ENCODE peak calls at places on chromosomes 3 and 15, in seven cellular contexts. E, Q, M, H, I, J and S are unnamed samples.

GRCh38 chr3:182683335-182684257 is 109.7 kb upstream of the ATP11B start:
- DNase-seq in E (peak), J (peak), M (peak), H (peak), Q (peak), I (no peak), S (peak)

GRCh38 chr15:35914573-35914972 is 368.6 kb upstream of the DPH6 start:
- DNase-seq in M (no peak), Q (no peak), J (no peak), I (no peak), E (no peak), H (no peak), S (no peak)

GRCh38 chr15:58903232-58903631 is 30.2 kb downstream of the SLTM start:
- DNase-seq in H (no peak), I (no peak), M (peak), E (no peak), J (no peak), Q (peak), S (peak)

GRCh38 chr15:38217788-38218609 is 34.6 kb upstream of the SPRED1 start:
- DNase-seq in Q (no peak), J (no peak), E (no peak), I (no peak), M (peak), H (no peak), S (peak)

GRCh38 chr15:70023769-70024491 is 73.8 kb downstream of the TLE3 start:
- DNase-seq in Q (peak), M (peak), I (no peak), J (no peak), H (no peak), E (no peak), S (no peak)

GRCh38 chr15:42955518-42955917 is 34.9 kb upstream of the TTBK2 start:
- DNase-seq in M (no peak), I (no peak), E (no peak), J (no peak), Q (peak), H (no peak), S (no peak)

GRCh38 chr3:13158871-13159270 is 85.6 kb upstream of the IQSEC1 start:
- DNase-seq in J (no peak), I (no peak), H (no peak), M (no peak), Q (no peak), E (no peak), S (peak)

GRCh38 chr15:67137951-67138935 is 72.8 kb downstream of the SMAD3 start:
- DNase-seq in H (no peak), J (no peak), E (no peak), M (peak), I (no peak), Q (peak), S (no peak)

GRCh38 chr3:39147374-39147709 is 6.0 kb downstream of the CSRNP1 start:
- DNase-seq in Q (no peak), E (no peak), J (no peak), M (no peak), H (no peak), I (no peak), S (no peak)

GRCh38 chr3:133991637-133992036 is 38.1 kb downstream of the SLCO2A1 start:
- DNase-seq in M (no peak), H (no peak), I (no peak), Q (no peak), J (no peak), E (peak), S (no peak)

GRCh38 chr3:12909710-12910109 is 68.3 kb upstream of the RPL32 start:
- DNase-seq in J (no peak), I (no peak), Q (no peak), M (no peak), H (no peak), E (no peak), S (no peak)

GRCh38 chr3:181862502-181862901 is 150.8 kb downstream of the SOX2 start:
- DNase-seq in E (no peak), H (no peak), J (no peak), M (no peak), Q (no peak), I (no peak), S (no peak)

GRCh38 chr15:95464091-95464888 is 866.2 kb upstream of the NR2F2 start:
- DNase-seq in H (no peak), M (no peak), J (no peak), E (no peak), I (no peak), Q (peak), S (no peak)

GRCh38 chr15:65055201-65055870 is 10.1 kb downstream of the SLC51B start:
- DNase-seq in H (no peak), Q (peak), J (no peak), E (no peak), I (no peak), M (peak), S (no peak)

GRCh38 chr15:86403914-86404583 is 324.4 kb downstream of the AGBL1 start:
- DNase-seq in E (no peak), I (no peak), J (no peak), M (no peak), H (no peak), Q (no peak), S (no peak)

GRCh38 chr3:170961616-170962400 is 53.4 kb upstream of the EIF5A2 start:
- DNase-seq in Q (peak), I (no peak), M (peak), J (peak), E (no peak), H (peak), S (peak)

GRCh38 chr15:25054329-25054728 is 99.5 kb downstream of the SNRPN start:
- DNase-seq in I (no peak), J (no peak), M (no peak), H (no peak), E (peak), Q (no peak), S (no peak)

GRCh38 chr3:111998661-111999641 is at the start of gene TAGLN3:
- DNase-seq in Q (no peak), E (peak), I (no peak), J (peak), H (peak), M (peak), S (no peak)

GRCh38 chr15:43095708-43096347 is 10.0 kb downstream of the UBR1 start:
- DNase-seq in E (no peak), J (no peak), H (no peak), M (peak), Q (peak), I (no peak), S (no peak)

GRCh38 chr3:139317660-139318430 is 26.0 kb upstream of the MRPS22 start:
- DNase-seq in E (no peak), M (no peak), I (no peak), Q (no peak), J (no peak), H (no peak), S (no peak)

GRCh38 chr15:88419830-88420229 is 47.4 kb downstream of the MRPL46 start:
- DNase-seq in H (no peak), M (no peak), Q (peak), E (no peak), J (no peak), I (no peak), S (no peak)

GRCh38 chr3:66261318-66261717 is 40.5 kb downstream of the SLC25A26 start:
- DNase-seq in E (no peak), I (no peak), M (peak), J (no peak), Q (peak), H (peak), S (no peak)

GRCh38 chr15:58985443-58985842 is 2.0 kb upstream of the RNF111 start:
- DNase-seq in M (no peak), E (peak), H (peak), J (no peak), Q (peak), I (no peak), S (no peak)

GRCh38 chr15:43912991-43913927 is 86.5 kb downstream of the WDR76 start:
- DNase-seq in M (peak), Q (peak), E (no peak), H (peak), J (no peak), I (peak), S (peak)

GRCh38 chr3:71303627-71304260 is 279.8 kb downstream of the FOXP1 start:
- DNase-seq in H (no peak), E (no peak), I (no peak), Q (no peak), J (no peak), M (no peak), S (no peak)

GRCh38 chr15:78640840-78641733 is at the start of gene CHRNB4:
- DNase-seq in Q (no peak), I (peak), J (peak), E (peak), H (peak), M (peak), S (peak)

DNA sequence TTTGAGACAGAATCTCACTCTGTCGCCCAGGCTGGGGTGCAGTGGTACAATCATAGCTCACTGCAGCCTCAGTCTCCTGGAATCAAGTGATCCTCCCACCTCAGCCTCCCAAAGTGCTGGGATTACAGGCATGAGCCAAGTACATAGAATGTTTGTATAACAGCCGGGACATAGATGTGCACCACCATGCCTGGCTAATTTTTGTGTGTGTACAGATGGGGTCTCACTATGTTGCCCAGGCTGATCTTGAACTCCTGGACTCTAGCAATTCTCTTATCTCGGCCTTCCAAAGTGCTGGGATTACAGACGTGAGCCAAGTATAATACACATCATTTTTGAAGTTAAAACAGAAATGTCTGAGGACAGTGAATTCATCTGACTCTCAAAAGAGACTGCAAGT is 93.5 kb downstream of the CORO2B start:
- DNase-seq in M (no peak), Q (no peak), J (no peak), E (no peak), H (no peak), I (no peak), S (no peak)
- H2AK5ac ChIP-seq in M (no peak), Q (no peak), J (no peak), E (no peak), H (no peak), I (no peak), S (no peak)

GRCh38 chr3:11607816-11608215 is 35.9 kb downstream of the VGLL4 start:
- DNase-seq in J (no peak), H (no peak), E (no peak), M (peak), Q (peak), I (no peak), S (no peak)

GRCh38 chr3:11609481-11609880 is 34.2 kb downstream of the VGLL4 start:
- DNase-seq in H (no peak), Q (no peak), E (no peak), I (no peak), M (no peak), J (no peak), S (no peak)

GRCh38 chr3:11605398-11605797 is 38.3 kb downstream of the VGLL4 start:
- DNase-seq in I (no peak), J (no peak), H (no peak), Q (no peak), M (no peak), E (no peak), S (no peak)

GRCh38 chr3:11606090-11606784 is 37.5 kb downstream of the VGLL4 start:
- DNase-seq in I (no peak), E (no peak), J (no peak), Q (no peak), M (no peak), H (no peak), S (no peak)

DNA sequence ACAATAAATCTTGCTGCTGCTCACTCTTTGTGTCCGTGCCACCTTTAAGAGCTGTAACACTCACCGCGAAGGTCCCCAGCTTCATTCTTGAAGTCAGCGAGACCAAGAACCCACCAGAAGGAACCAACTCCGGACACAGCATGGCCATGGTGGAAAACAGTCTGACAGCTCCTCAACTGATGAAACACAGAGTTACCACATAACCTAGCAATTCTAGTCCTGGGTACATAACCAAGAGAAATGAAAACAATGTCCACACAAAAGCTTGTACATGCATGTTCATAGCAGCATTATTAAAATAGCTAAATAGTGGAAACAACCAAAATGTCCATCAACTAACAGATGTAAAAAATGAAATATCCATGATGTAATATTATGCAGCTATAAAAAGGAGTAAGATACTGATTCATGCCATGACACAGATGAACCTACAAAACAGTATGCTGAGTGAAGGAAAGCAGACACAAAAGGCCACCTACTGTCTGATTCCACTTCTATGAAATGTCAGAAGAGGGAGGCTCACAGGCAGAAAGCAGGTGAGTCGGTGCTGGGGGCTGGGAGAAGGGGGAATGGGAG is 36.8 kb downstream of the VGLL4 start:
- DNase-seq in J (no peak), E (no peak), Q (no peak), H (no peak), M (no peak), I (no peak), S (no peak)
- H3K9ac ChIP-seq in J (no peak), E (no peak), Q (no peak), H (no peak), M (peak), I (no peak), S (no peak)

DNA sequence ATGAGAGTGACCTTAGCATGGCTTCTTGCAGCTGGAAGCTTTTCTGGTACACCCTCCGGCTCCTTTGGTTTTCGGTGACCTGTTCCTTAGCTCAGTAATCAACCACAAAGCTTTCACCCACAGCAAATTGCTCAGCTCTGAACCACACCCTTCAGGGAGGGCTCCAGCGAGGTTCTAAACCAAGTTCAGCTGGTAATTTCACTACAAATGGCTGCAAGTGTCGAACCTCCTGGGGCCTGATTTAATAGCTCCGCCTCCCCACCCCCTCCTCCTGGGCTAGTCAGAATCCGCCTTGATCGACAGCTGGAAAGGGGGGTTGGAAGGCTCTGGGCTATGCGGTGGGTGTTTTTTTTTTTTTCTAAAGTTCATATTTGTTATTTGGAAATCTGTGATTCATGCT is 150.9 kb upstream of the MCTP2 start:
- DNase-seq in M (no peak), Q (no peak), J (no peak), H (peak), I (no peak), E (peak), S (no peak)
- H3K4me2 ChIP-seq in M (no peak), Q (no peak), J (no peak), H (no peak), I (no peak), E (no peak), S (no peak)

GRCh38 chr15:72229947-72230196 is 1.1 kb downstream of the PKM start:
- DNase-seq in J (no peak), I (no peak), M (no peak), Q (no peak), H (no peak), E (no peak), S (no peak)

GRCh38 chr15:72230197-72231065 is 559 bp downstream of the PKM start:
- DNase-seq in M (peak), E (peak), H (peak), Q (peak), J (peak), I (peak), S (peak)

GRCh38 chr15:72233759-72234158 is 2.8 kb upstream of the PKM start:
- DNase-seq in I (no peak), E (no peak), M (peak), H (no peak), J (no peak), Q (peak), S (no peak)

GRCh38 chr15:72231066-72231846 is at the start of gene PKM:
- DNase-seq in J (peak), H (peak), E (peak), M (peak), I (peak), Q (peak), S (peak)

DNA sequence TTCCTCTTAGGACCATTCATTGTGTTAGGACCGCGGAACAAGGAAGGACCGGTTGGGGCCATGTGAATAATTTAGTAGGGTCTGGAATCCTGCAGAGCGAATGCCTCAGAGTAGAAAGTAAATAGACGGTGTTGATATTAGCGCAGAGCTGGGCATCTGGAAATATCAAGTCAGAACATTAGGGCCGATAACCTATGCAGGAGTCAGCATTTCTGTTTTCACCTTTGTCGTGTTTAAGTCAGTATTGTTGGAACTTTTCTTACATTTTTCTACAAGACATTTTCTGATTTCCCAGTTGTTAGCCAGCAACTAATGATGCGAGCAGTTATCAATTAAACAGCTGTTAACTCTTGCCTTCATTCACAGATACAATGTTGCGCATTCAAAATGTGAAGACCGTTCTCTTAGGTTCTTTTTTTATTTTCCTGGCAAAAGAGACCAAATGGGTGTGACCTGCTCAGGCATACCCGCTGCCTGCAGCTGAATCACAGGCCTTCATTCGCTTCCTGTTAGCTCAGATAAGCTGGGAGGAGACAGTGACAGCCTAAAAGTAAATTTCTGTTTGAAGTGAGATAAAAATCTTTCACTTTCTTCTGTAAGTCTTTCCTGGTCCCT is 964 bp upstream of the PKM start:
- DNase-seq in Q (peak), M (peak), J (no peak), I (no peak), E (no peak), H (peak), S (peak)
- H2AK5ac ChIP-seq in Q (peak), M (peak), J (no peak), I (no peak), E (no peak), H (peak), S (no peak)

DNA sequence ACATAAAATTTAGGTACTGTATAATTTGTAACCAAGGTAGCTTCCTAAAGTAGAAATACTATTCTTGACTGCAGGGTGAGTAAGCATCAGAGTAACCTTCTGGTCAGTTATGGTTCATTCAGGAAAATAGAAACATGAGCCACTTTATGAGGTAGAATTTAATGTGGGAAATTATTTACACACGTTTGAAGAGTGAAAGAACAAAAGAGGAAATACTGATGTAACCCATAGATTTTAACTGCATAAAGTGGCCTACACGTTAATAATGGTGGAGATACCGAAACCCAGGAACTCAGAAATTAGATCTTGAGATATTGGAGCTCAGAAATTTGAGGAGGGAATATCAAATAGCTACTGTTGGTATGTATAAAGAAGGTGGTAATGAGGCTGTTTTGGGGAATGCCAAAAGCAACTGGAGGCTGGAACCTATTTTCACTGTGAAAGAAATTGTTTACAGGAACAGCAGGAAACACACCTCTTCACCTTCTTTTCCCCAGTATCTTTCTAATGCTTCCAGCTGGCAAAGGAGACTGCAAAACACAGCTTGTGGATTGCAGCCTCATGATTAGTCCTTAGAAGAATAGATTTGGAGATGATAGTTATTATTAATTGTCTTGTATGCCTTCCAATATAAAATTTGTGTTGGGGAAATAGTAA is 216.1 kb downstream of the DOCK3 start:
- DNase-seq in M (no peak), H (peak), Q (no peak), E (no peak), I (no peak), J (no peak), S (no peak)
- H3K9ac ChIP-seq in M (no peak), H (no peak), Q (no peak), E (no peak), I (no peak), J (no peak), S (no peak)

GRCh38 chr15:100972975-100973350 is 53.8 kb downstream of the LRRK1 start:
- DNase-seq in E (no peak), Q (no peak), M (no peak), I (no peak), H (peak), J (no peak), S (no peak)

GRCh38 chr15:100968043-100968966 is 49.1 kb downstream of the LRRK1 start:
- DNase-seq in Q (peak), E (no peak), J (no peak), I (no peak), H (no peak), M (peak), S (peak)

GRCh38 chr15:100975043-100975442 is 55.9 kb downstream of the LRRK1 start:
- DNase-seq in I (no peak), Q (no peak), M (no peak), H (no peak), J (no peak), E (no peak), S (no peak)

GRCh38 chr15:100973351-100974034 is 54.3 kb downstream of the LRRK1 start:
- DNase-seq in Q (no peak), I (no peak), M (peak), J (peak), E (no peak), H (peak), S (no peak)
- H3K4me2 ChIP-seq in Q (peak), I (peak), M (peak), J (peak), E (peak), H (peak), S (peak)

DNA sequence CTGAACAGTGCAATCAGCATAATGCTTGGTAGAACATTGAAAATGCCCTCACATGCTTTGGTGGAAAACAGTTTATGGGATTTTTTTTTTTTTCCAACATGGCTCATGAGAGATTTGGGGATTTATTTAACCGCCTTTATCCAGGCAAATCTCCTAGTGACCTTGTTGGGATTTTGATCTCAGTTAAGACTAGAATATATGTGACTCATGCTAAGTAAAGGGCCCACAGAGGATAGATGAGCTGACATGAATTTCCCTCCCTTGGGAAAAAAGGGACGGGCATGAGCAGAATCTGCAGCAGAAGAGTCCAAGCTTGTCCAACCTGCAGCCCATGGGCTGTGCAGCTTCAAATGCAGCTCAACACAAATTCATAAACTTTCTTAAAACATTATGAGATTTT is 18.6 kb downstream of the LRTM1 start:
- DNase-seq in H (no peak), M (no peak), J (no peak), E (no peak), Q (no peak), I (no peak), S (no peak)
- H2AK5ac ChIP-seq in H (no peak), M (no peak), J (no peak), E (no peak), Q (no peak), I (no peak), S (no peak)